ENCODE peak calls at places on chromosomes 4 and X, in nine cellular contexts. H is CD8-positive, alpha-beta T cell; C is esophagus muscularis mucosa; U is BE2C; O is A549; V is RWPE2; Y is fibroblast of lung; E is DND-41; I is mucosa of descending colon. S is an unnamed sample.

GRCh38 chr4:119299221-119300071 is 22.5 kb downstream of the FABP2 start:
- DNase-seq in E (no peak), V (no peak), U (no peak), O (peak; percentile 14), H (no peak), C (no peak), Y (peak; percentile 28), I (peak; percentile 13), S (peak; percentile 69)

GRCh38 chr4:108861339-108861738 is 98.5 kb upstream of the ETNPPL start:
- DNase-seq in V (no peak), H (no peak), O (no peak), E (peak; percentile 39), U (no peak), C (no peak), I (peak; percentile 26), Y (peak; percentile 11), S (no peak)

GRCh38 chrX:39766085-39766726 is 331.6 kb downstream of the BCOR start:
- DNase-seq in E (peak; percentile 53), C (no peak), V (no peak), U (no peak), Y (no peak), O (no peak), H (peak; percentile 14), I (no peak), S (no peak)

GRCh38 chrX:137646472-137646871 is 80.5 kb downstream of the ZIC3 start:
- DNase-seq in H (no peak), O (no peak), V (no peak), C (no peak), I (no peak), Y (no peak), U (no peak), E (no peak), S (no peak)

GRCh38 chr4:1026115-1026514 is 14.7 kb downstream of the FGFRL1 start:
- DNase-seq in Y (no peak), E (no peak), V (no peak), O (no peak), C (no peak), U (peak; percentile 49), I (peak; percentile 61), H (peak; percentile 15), S (no peak)

GRCh38 chrX:68398286-68398685 is 35.0 kb downstream of the OPHN1 start:
- DNase-seq in V (no peak), I (no peak), E (no peak), Y (no peak), O (no peak), C (no peak), U (no peak), H (no peak), S (no peak)

GRCh38 chr4:88522702-88523324 is 763 bp downstream of the PYURF start:
- DNase-seq in C (no peak), E (peak; percentile 49), H (peak; percentile 32), V (no peak), I (peak; percentile 53), Y (peak; percentile 55), O (peak; percentile 30), U (peak; percentile 28), S (peak; percentile 63)

GRCh38 chrX:3231766-3232165 is 114.7 kb downstream of the MXRA5 start:
- DNase-seq in U (no peak), E (no peak), C (no peak), O (no peak), H (no peak), V (no peak), I (no peak), Y (no peak), S (peak; percentile 11)

GRCh38 chrX:139192386-139192961 is 338.1 kb upstream of the F9 start:
- DNase-seq in Y (no peak), H (no peak), I (no peak), O (no peak), E (no peak), C (no peak), V (no peak), U (no peak), S (no peak)

GRCh38 chr4:27684501-27685077 is 823.9 kb downstream of the STIM2 start:
- DNase-seq in E (peak; percentile 42), C (no peak), Y (peak; percentile 54), U (peak; percentile 60), H (no peak), I (peak; percentile 42), V (peak; percentile 56), O (peak; percentile 58), S (no peak)

GRCh38 chrX:22135171-22135711 is 103.1 kb downstream of the PHEX start:
- DNase-seq in V (peak; percentile 63), Y (peak; percentile 89), C (no peak), O (peak; percentile 37), I (no peak), U (peak; percentile 15), H (no peak), E (no peak), S (peak; percentile 37)

GRCh38 chr4:124974163-124974562 is 261.6 kb upstream of the ANKRD50 start:
- DNase-seq in U (no peak), H (no peak), E (no peak), V (no peak), Y (no peak), I (no peak), C (no peak), O (no peak), S (no peak)

GRCh38 chr4:24042094-24042493 is 152.2 kb upstream of the PPARGC1A start:
- DNase-seq in H (no peak), V (no peak), Y (peak; percentile 96), I (no peak), U (no peak), E (no peak), C (no peak), O (no peak), S (no peak)

GRCh38 chr4:4394644-4395043 is 7.7 kb downstream of the NSG1 start:
- DNase-seq in Y (peak; percentile 24), H (no peak), O (peak; percentile 48), C (no peak), U (peak; percentile 83), V (no peak), I (no peak), E (no peak), S (no peak)

GRCh38 chrX:56794404-56794803 is 65.4 kb downstream of the NBDY start:
- DNase-seq in I (no peak), E (no peak), O (no peak), Y (no peak), V (no peak), C (peak; percentile 8), U (no peak), H (no peak), S (no peak)

DNA sequence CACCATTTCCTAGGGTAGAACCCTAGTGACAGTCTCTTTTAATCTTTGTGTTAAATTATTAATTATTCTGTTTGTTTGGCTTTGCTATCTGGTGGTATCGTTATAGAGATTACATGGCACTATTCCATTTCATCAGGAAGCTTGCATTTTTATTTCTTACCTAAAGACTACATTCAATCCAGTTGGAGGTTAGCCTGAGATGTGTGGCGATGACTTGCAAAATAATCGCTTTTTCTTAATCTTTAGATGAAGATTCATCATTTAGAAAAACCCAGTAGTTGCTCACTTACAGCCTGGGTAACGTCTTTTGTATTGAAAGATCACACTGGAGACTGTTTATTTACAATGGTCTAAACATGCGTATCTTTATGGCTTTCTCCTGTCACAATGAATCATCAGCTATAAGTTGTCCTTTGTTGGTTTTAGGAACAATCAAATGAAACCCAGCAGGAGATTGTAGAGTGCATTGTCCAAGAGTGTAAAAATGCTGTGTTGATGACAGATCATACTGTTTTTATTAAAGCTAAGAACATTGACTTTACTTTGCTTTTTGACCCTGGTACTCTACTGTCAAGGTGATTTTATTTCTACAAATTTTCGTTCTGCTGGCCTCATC is 281.7 kb upstream of the PITX2 start:
- DNase-seq in U (no peak), V (no peak), C (no peak), H (no peak), E (no peak), I (no peak), O (peak; percentile 3), Y (no peak), S (no peak)
- TF ChIP-seq CTCF in U (no peak), V (no peak), C (no peak), H (no peak), E (no peak), I (no peak), O (no peak), Y (no peak), S (no peak)

GRCh38 chr4:40179360-40179759 is 17.5 kb upstream of the RHOH start:
- DNase-seq in O (no peak), C (no peak), I (no peak), E (no peak), Y (no peak), V (no peak), U (no peak), H (no peak), S (peak; percentile 52)
- H3K4me1 ChIP-seq in O (peaks cover 5% of the 10 kb centered on the region), C (no peaks in the 10 kb centered on the region), I (no peaks in the 10 kb centered on the region), E (peaks cover 15% of the 10 kb centered on the region), Y (no peaks in the 10 kb centered on the region), V (peaks cover 24% of the 10 kb centered on the region), U (no peaks in the 10 kb centered on the region), H (peaks cover 8% of the 10 kb centered on the region), S (peaks cover 15% of the 10 kb centered on the region)

GRCh38 chr4:79241846-79242245 is 84.0 kb downstream of the NAA11 start:
- DNase-seq in Y (peak; percentile 39), H (no peak), C (no peak), V (no peak), I (no peak), U (no peak), O (no peak), E (no peak), S (no peak)
- TF ChIP-seq CTCF in Y (no peak), H (no peak), C (peak; percentile 9), V (no peak), I (no peak), U (peak; percentile 74), O (no peak), E (peak; percentile 55), S (no peak)

GRCh38 chr4:7901274-7901845 is 38.3 kb downstream of the AFAP1 start:
- DNase-seq in I (no peak), U (peak; percentile 63), Y (no peak), O (no peak), C (no peak), E (no peak), V (no peak), H (no peak), S (no peak)
- H3K4me1 ChIP-seq in I (peaks cover 3% of the 10 kb centered on the region), U (peaks cover 71% of the 10 kb centered on the region), Y (peaks cover 20% of the 10 kb centered on the region), O (peaks cover 62% of the 10 kb centered on the region), C (peaks cover 92% of the 10 kb centered on the region), E (no peaks in the 10 kb centered on the region), V (peaks cover 31% of the 10 kb centered on the region), H (no peaks in the 10 kb centered on the region), S (peaks cover 81% of the 10 kb centered on the region)

GRCh38 chrX:153510383-153510782 is 7.1 kb upstream of the ATP2B3 start:
- DNase-seq in C (no peak), E (no peak), V (no peak), U (no peak), Y (no peak), O (no peak), I (no peak), H (no peak), S (no peak)

GRCh38 chrX:153513265-153513664 is 4.2 kb upstream of the ATP2B3 start:
- DNase-seq in I (no peak), H (no peak), C (no peak), V (no peak), U (no peak), O (no peak), E (no peak), Y (no peak), S (no peak)

GRCh38 chrX:153512501-153512893 is 4.9 kb upstream of the ATP2B3 start:
- DNase-seq in E (no peak), H (no peak), U (no peak), Y (no peak), I (no peak), O (no peak), C (no peak), V (no peak), S (no peak)

GRCh38 chrX:153514259-153514658 is 3.2 kb upstream of the ATP2B3 start:
- DNase-seq in C (no peak), U (no peak), O (no peak), E (no peak), I (no peak), V (no peak), H (no peak), Y (no peak), S (no peak)

GRCh38 chrX:153511784-153512500 is 5.5 kb upstream of the ATP2B3 start:
- DNase-seq in H (no peak), E (no peak), U (no peak), I (no peak), V (no peak), O (no peak), C (no peak), Y (no peak), S (peak; percentile 94)
- TF ChIP-seq CTCF in H (no peak), E (no peak), U (no peak), I (no peak), V (no peak), O (no peak), C (no peak), Y (no peak), S (no peak)

S was measured in osteoblast.